ENCODE peak calls at places on chromosomes 6 and 20, in eight cellular contexts. One of them, this sample, is unnamed.

GRCh38 chr20:1685304-1686052 is 27.9 kb upstream of the SIRPG start:
- DNase-seq in body of pancreas: no peak
- DNase-seq in uterus: no peak
- DNase-seq in stomach: no peak
- DNase-seq in neural progenitor cell: no peak
- DNase-seq in cardiac muscle cell: no peak
- DNase-seq in tibial nerve: no peak
- DNase-seq in HepG2: no peak
- DNase-seq in this sample: no peak

GRCh38 chr6:160141001-160141726 is 19.5 kb downstream of the SLC22A1 start:
- DNase-seq in body of pancreas: no peak
- DNase-seq in uterus: no peak
- DNase-seq in stomach: no peak
- DNase-seq in neural progenitor cell: no peak
- DNase-seq in cardiac muscle cell: no peak
- DNase-seq in tibial nerve: no peak
- DNase-seq in HepG2: no peak
- DNase-seq in this sample: no peak

GRCh38 chr6:170045981-170046667 is 244.8 kb downstream of the DLL1 start:
- DNase-seq in body of pancreas: no peak
- DNase-seq in uterus: peak; percentile 23
- DNase-seq in stomach: no peak
- DNase-seq in neural progenitor cell: no peak
- DNase-seq in cardiac muscle cell: no peak
- DNase-seq in tibial nerve: no peak
- DNase-seq in HepG2: no peak
- DNase-seq in this sample: peak; percentile 11

GRCh38 chr6:87200469-87201174 is 45.3 kb downstream of the ZNF292 start:
- DNase-seq in body of pancreas: no peak
- DNase-seq in uterus: peak; percentile 40
- DNase-seq in stomach: no peak
- DNase-seq in neural progenitor cell: no peak
- DNase-seq in cardiac muscle cell: no peak
- DNase-seq in tibial nerve: no peak
- DNase-seq in HepG2: no peak
- DNase-seq in this sample: no peak

GRCh38 chr6:41785689-41786450 is 1.6 kb upstream of the TOMM6 start:
- DNase-seq in body of pancreas: no peak
- DNase-seq in uterus: no peak
- DNase-seq in stomach: no peak
- DNase-seq in neural progenitor cell: no peak
- DNase-seq in cardiac muscle cell: no peak
- DNase-seq in tibial nerve: no peak
- DNase-seq in HepG2: no peak
- DNase-seq in this sample: no peak

GRCh38 chr6:149317656-149318571 is at the start of gene TAB2:
- DNase-seq in body of pancreas: peak; percentile 43
- DNase-seq in uterus: peak; percentile 51
- DNase-seq in stomach: peak; percentile 39
- DNase-seq in neural progenitor cell: no peak
- DNase-seq in cardiac muscle cell: peak; percentile 75
- DNase-seq in tibial nerve: peak; percentile 17
- DNase-seq in HepG2: no peak
- DNase-seq in this sample: peak; percentile 17

GRCh38 chr20:427401-427800 is 19.3 kb downstream of the RBCK1 start:
- DNase-seq in body of pancreas: no peak
- DNase-seq in uterus: no peak
- DNase-seq in stomach: no peak
- DNase-seq in neural progenitor cell: no peak
- DNase-seq in cardiac muscle cell: no peak
- DNase-seq in tibial nerve: no peak
- DNase-seq in HepG2: no peak
- DNase-seq in this sample: no peak

GRCh38 chr6:3307436-3307835 is 48.7 kb downstream of the PSMG4 start:
- DNase-seq in body of pancreas: no peak
- DNase-seq in uterus: no peak
- DNase-seq in stomach: no peak
- DNase-seq in neural progenitor cell: no peak
- DNase-seq in cardiac muscle cell: no peak
- DNase-seq in tibial nerve: no peak
- DNase-seq in HepG2: no peak
- DNase-seq in this sample: no peak

GRCh38 chr20:41365785-41366545 is 653 bp downstream of the EMILIN3 start:
- DNase-seq in body of pancreas: no peak
- DNase-seq in uterus: no peak
- DNase-seq in stomach: no peak
- DNase-seq in neural progenitor cell: peak; percentile 62
- DNase-seq in cardiac muscle cell: peak; percentile 44
- DNase-seq in tibial nerve: no peak
- DNase-seq in HepG2: no peak
- DNase-seq in this sample: no peak

GRCh38 chr6:24831771-24832718 is 33.3 kb upstream of the ARMH2 start:
- DNase-seq in body of pancreas: no peak
- DNase-seq in uterus: no peak
- DNase-seq in stomach: no peak
- DNase-seq in neural progenitor cell: no peak
- DNase-seq in cardiac muscle cell: no peak
- DNase-seq in tibial nerve: no peak
- DNase-seq in HepG2: no peak
- DNase-seq in this sample: no peak

GRCh38 chr6:116369540-116370327 is 1.0 kb upstream of the DSE start:
- DNase-seq in body of pancreas: no peak
- DNase-seq in uterus: no peak
- DNase-seq in stomach: no peak
- DNase-seq in neural progenitor cell: no peak
- DNase-seq in cardiac muscle cell: no peak
- DNase-seq in tibial nerve: no peak
- DNase-seq in HepG2: no peak
- DNase-seq in this sample: no peak

GRCh38 chr6:55545791-55546190 is 33.2 kb downstream of the HMGCLL1 start:
- DNase-seq in body of pancreas: no peak
- DNase-seq in uterus: no peak
- DNase-seq in stomach: no peak
- DNase-seq in neural progenitor cell: no peak
- DNase-seq in cardiac muscle cell: no peak
- DNase-seq in tibial nerve: no peak
- DNase-seq in HepG2: no peak
- DNase-seq in this sample: no peak

GRCh38 chr6:51839975-51840374 is 247.4 kb downstream of the PKHD1 start:
- DNase-seq in body of pancreas: no peak
- DNase-seq in uterus: no peak
- DNase-seq in stomach: no peak
- DNase-seq in neural progenitor cell: no peak
- DNase-seq in cardiac muscle cell: no peak
- DNase-seq in tibial nerve: no peak
- DNase-seq in HepG2: no peak
- DNase-seq in this sample: no peak

GRCh38 chr6:51842066-51842465 is 245.3 kb downstream of the PKHD1 start:
- DNase-seq in body of pancreas: no peak
- DNase-seq in uterus: no peak
- DNase-seq in stomach: no peak
- DNase-seq in neural progenitor cell: peak; percentile 23
- DNase-seq in cardiac muscle cell: no peak
- DNase-seq in tibial nerve: no peak
- DNase-seq in HepG2: no peak
- DNase-seq in this sample: no peak

GRCh38 chr6:51843470-51844390 is 243.7 kb downstream of the PKHD1 start:
- DNase-seq in body of pancreas: no peak
- DNase-seq in uterus: no peak
- DNase-seq in stomach: no peak
- DNase-seq in neural progenitor cell: no peak
- DNase-seq in cardiac muscle cell: no peak
- DNase-seq in tibial nerve: no peak
- DNase-seq in HepG2: no peak
- DNase-seq in this sample: no peak

GRCh38 chr6:51842487-51843469 is 244.6 kb downstream of the PKHD1 start:
- DNase-seq in body of pancreas: no peak
- DNase-seq in uterus: no peak
- DNase-seq in stomach: no peak
- DNase-seq in neural progenitor cell: peak; percentile 71
- DNase-seq in cardiac muscle cell: no peak
- DNase-seq in tibial nerve: no peak
- DNase-seq in HepG2: peak; percentile 12
- DNase-seq in this sample: no peak

GRCh38 chr6:51841656-51842055 is 245.8 kb downstream of the PKHD1 start:
- DNase-seq in body of pancreas: no peak
- DNase-seq in uterus: no peak
- DNase-seq in stomach: no peak
- DNase-seq in neural progenitor cell: peak; percentile 56
- DNase-seq in cardiac muscle cell: no peak
- DNase-seq in tibial nerve: no peak
- DNase-seq in HepG2: no peak
- DNase-seq in this sample: no peak
- H3K4me1 ChIP-seq in body of pancreas: no peaks in the 10 kb centered on the region
- H3K4me1 ChIP-seq in uterus: no peaks in the 10 kb centered on the region
- H3K4me1 ChIP-seq in stomach: no peaks in the 10 kb centered on the region
- H3K4me1 ChIP-seq in neural progenitor cell: peaks cover 29% of the 10 kb centered on the region
- H3K4me1 ChIP-seq in cardiac muscle cell: peaks cover 20% of the 10 kb centered on the region
- H3K4me1 ChIP-seq in tibial nerve: no peaks in the 10 kb centered on the region
- H3K4me1 ChIP-seq in HepG2: no peaks in the 10 kb centered on the region
- H3K4me1 ChIP-seq in this sample: no peaks in the 10 kb centered on the region

DNA sequence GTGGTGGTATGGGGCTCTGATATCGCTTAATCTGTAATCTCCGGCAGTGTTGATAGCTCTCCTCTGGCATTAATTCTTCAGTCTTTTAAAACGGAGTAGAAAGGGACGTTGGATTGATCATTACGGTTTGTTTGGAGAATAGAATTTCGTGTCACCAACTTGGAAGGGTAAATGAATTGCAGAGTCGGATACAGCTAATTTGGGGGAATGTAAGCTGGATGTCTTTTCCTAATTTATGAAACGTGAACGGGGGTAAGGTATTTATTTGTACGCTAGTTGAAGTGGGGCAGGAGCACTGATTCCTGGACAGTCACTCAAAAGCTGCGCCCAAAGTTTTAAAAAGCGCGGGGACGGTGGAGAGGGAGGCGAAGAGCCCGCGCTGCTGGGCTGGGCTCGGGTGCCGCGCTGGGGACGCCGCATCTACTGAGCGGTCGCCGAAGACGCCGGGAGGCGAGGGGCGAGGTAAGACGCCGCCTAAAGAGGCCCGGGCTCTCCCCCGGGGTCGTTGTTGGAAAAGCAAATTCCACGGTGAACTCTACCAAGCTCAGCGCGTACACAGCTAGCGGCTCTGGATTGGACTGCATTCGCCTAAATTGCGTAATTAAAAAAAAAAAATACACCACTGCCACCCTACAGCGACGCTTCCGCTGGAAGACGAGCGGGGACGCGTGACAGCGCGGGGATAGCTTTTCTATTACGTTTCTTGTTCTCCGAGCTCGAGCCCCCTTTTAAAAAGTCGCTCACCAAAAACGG is 92.2 kb upstream of the PRDM1 start:
- DNase-seq in body of pancreas: no peak
- DNase-seq in uterus: peak; percentile 21
- DNase-seq in stomach: no peak
- DNase-seq in neural progenitor cell: peak; percentile 63
- DNase-seq in cardiac muscle cell: peak; percentile 42
- DNase-seq in tibial nerve: no peak
- DNase-seq in HepG2: no peak
- DNase-seq in this sample: peak; percentile 31
- TF ChIP-seq CTCF in body of pancreas: no peak
- TF ChIP-seq CTCF in uterus: no peak
- TF ChIP-seq CTCF in stomach: no peak
- TF ChIP-seq CTCF in neural progenitor cell: no peak
- TF ChIP-seq CTCF in cardiac muscle cell: no peak
- TF ChIP-seq CTCF in tibial nerve: no peak
- TF ChIP-seq CTCF in HepG2: no peak
- TF ChIP-seq CTCF in this sample: no peak

GRCh38 chr6:46932526-46932925 is 10.8 kb upstream of the ADGRF5 start:
- DNase-seq in body of pancreas: no peak
- DNase-seq in uterus: no peak
- DNase-seq in stomach: no peak
- DNase-seq in neural progenitor cell: no peak
- DNase-seq in cardiac muscle cell: no peak
- DNase-seq in tibial nerve: no peak
- DNase-seq in HepG2: no peak
- DNase-seq in this sample: no peak

GRCh38 chr6:46932941-46933340 is 11.2 kb upstream of the ADGRF5 start:
- DNase-seq in body of pancreas: no peak
- DNase-seq in uterus: no peak
- DNase-seq in stomach: no peak
- DNase-seq in neural progenitor cell: no peak
- DNase-seq in cardiac muscle cell: no peak
- DNase-seq in tibial nerve: no peak
- DNase-seq in HepG2: no peak
- DNase-seq in this sample: no peak

GRCh38 chr6:46937623-46938022 is 15.9 kb upstream of the ADGRF5 start:
- DNase-seq in body of pancreas: no peak
- DNase-seq in uterus: no peak
- DNase-seq in stomach: no peak
- DNase-seq in neural progenitor cell: no peak
- DNase-seq in cardiac muscle cell: no peak
- DNase-seq in tibial nerve: no peak
- DNase-seq in HepG2: no peak
- DNase-seq in this sample: no peak

GRCh38 chr6:46933751-46934150 is 12.0 kb upstream of the ADGRF5 start:
- DNase-seq in body of pancreas: no peak
- DNase-seq in uterus: no peak
- DNase-seq in stomach: no peak
- DNase-seq in neural progenitor cell: no peak
- DNase-seq in cardiac muscle cell: no peak
- DNase-seq in tibial nerve: no peak
- DNase-seq in HepG2: no peak
- DNase-seq in this sample: no peak

DNA sequence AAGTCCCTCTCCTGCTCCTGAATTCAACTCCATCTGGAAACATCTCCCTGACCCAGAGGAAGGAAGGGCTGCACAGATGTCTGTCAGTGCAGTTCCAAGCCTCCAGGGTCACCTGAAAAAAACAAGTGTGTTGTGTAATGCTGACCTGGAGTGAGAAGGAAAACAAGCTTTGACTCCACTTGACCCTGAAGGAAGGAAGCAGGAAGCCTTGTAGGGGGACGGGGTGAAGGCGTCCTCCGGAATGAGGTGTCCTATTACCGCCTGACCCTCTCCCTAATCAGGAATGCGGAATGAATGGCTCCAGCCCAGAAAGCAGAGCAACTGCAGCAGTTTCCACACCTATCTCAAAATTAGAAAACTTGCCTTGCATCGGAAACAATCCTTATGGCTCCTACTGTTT is 13.9 kb upstream of the ADGRF5 start:
- DNase-seq in body of pancreas: no peak
- DNase-seq in uterus: no peak
- DNase-seq in stomach: no peak
- DNase-seq in neural progenitor cell: peak; percentile 23
- DNase-seq in cardiac muscle cell: peak; percentile 27
- DNase-seq in tibial nerve: no peak
- DNase-seq in HepG2: no peak
- DNase-seq in this sample: peak; percentile 23
- H3K4me1 ChIP-seq in body of pancreas: no peaks in the 10 kb centered on the region
- H3K4me1 ChIP-seq in uterus: no peaks in the 10 kb centered on the region
- H3K4me1 ChIP-seq in stomach: no peaks in the 10 kb centered on the region
- H3K4me1 ChIP-seq in neural progenitor cell: no peaks in the 10 kb centered on the region
- H3K4me1 ChIP-seq in cardiac muscle cell: no peaks in the 10 kb centered on the region
- H3K4me1 ChIP-seq in tibial nerve: peaks cover 17% of the 10 kb centered on the region
- H3K4me1 ChIP-seq in HepG2: no peaks in the 10 kb centered on the region
- H3K4me1 ChIP-seq in this sample: peaks cover 18% of the 10 kb centered on the region

DNA sequence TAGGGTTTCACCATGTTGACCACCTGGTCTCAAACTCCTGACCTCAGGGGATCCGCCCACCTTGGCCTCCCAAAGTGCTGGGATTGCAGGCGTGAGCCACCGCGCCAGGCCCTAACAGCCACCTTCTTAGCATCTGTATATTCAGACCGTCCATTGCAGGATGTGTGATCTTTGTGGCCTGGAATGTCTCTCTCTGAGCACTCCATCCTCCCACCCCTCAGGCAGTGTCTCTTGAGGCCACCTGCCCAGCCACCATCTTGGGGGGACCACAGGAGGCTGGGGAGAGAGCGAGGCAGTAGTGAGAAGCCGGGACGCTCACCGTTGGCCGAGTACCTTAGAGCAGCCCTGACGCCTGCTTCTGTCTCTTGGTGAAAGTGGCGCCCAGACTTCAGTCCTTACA is 18.8 kb downstream of the DNAJC5 start:
- DNase-seq in body of pancreas: no peak
- DNase-seq in uterus: no peak
- DNase-seq in stomach: no peak
- DNase-seq in neural progenitor cell: no peak
- DNase-seq in cardiac muscle cell: no peak
- DNase-seq in tibial nerve: no peak
- DNase-seq in HepG2: no peak
- DNase-seq in this sample: no peak
- TF ChIP-seq CTCF in body of pancreas: no peak
- TF ChIP-seq CTCF in uterus: no peak
- TF ChIP-seq CTCF in stomach: no peak
- TF ChIP-seq CTCF in neural progenitor cell: no peak
- TF ChIP-seq CTCF in cardiac muscle cell: no peak
- TF ChIP-seq CTCF in tibial nerve: no peak
- TF ChIP-seq CTCF in HepG2: no peak
- TF ChIP-seq CTCF in this sample: no peak